ENCODE peak calls at places on chromosomes 16 and 17, in ten cellular contexts. G is lower leg skin; F is IMR-90; T is uterus; Z is glutamatergic neuron; H is endodermal cell; I is CD4-positive, alpha-beta T cell; X is HL-60; N is neural progenitor cell; W is colonic mucosa. D is an unnamed sample.

GRCh38 chr17:28041844-28042656 is 427 bp upstream of the NLK start:
- DNase-seq in N (no peak), T (no peak), X (no peak), F (peak; percentile 31), W (no peak), G (no peak), H (peak; percentile 41), I (no peak), Z (no peak), D (no peak)

GRCh38 chr17:77924757-77925336 is 33.7 kb upstream of the TNRC6C start:
- DNase-seq in N (peak; percentile 58), I (no peak), F (peak; percentile 49), W (no peak), G (no peak), Z (no peak), T (peak; percentile 67), H (peak; percentile 97), X (no peak), D (no peak)

GRCh38 chr16:3490911-3491629 is 4.2 kb downstream of the C16orf90 start:
- DNase-seq in I (no peak), H (peak; percentile 71), F (no peak), G (no peak), W (no peak), Z (peak; percentile 62), T (no peak), X (no peak), N (no peak), D (no peak)

GRCh38 chr16:1539720-1540555 is 6.5 kb downstream of the TMEM204 start:
- DNase-seq in H (no peak), W (no peak), T (no peak), X (no peak), N (no peak), I (no peak), F (no peak), G (no peak), Z (peak; percentile 49), D (no peak)

GRCh38 chr16:18969855-18970240 is 13.9 kb upstream of the TMC7 start:
- DNase-seq in Z (no peak), F (no peak), X (no peak), H (no peak), T (no peak), W (no peak), N (no peak), I (no peak), G (no peak), D (no peak)

GRCh38 chr17:181213-182163 is at the start of gene DOC2B:
- DNase-seq in Z (peak; percentile 79), F (peak; percentile 27), N (peak; percentile 83), T (no peak), I (no peak), H (peak; percentile 85), X (no peak), W (peak; percentile 38), G (no peak), D (peak; percentile 41)

GRCh38 chr16:84259691-84260090 is 19.9 kb upstream of the KCNG4 start:
- DNase-seq in G (no peak), I (no peak), W (no peak), X (no peak), N (no peak), Z (no peak), F (no peak), T (no peak), H (no peak), D (no peak)

GRCh38 chr17:65366102-65366844 is 195.2 kb downstream of the AXIN2 start:
- DNase-seq in T (no peak), W (no peak), H (peak; percentile 20), I (no peak), F (no peak), Z (no peak), G (no peak), N (no peak), X (no peak), D (no peak)

GRCh38 chr17:50100480-50100883 is 5.3 kb downstream of the PDK2 start:
- DNase-seq in Z (no peak), N (no peak), H (no peak), G (no peak), X (no peak), T (no peak), F (no peak), W (peak; percentile 70), I (no peak), D (no peak)

GRCh38 chr17:50100921-50101345 is 5.8 kb downstream of the PDK2 start:
- DNase-seq in I (no peak), T (no peak), N (no peak), Z (no peak), G (no peak), H (peak; percentile 88), X (no peak), F (peak; percentile 34), W (no peak), D (no peak)

GRCh38 chr17:50103252-50103651 is 8.1 kb downstream of the PDK2 start:
- DNase-seq in I (no peak), X (no peak), G (no peak), Z (no peak), F (no peak), W (no peak), T (no peak), N (no peak), H (no peak), D (no peak)

GRCh38 chr17:50102164-50102991 is 7.2 kb downstream of the PDK2 start:
- DNase-seq in I (no peak), H (no peak), W (peak; percentile 96), N (no peak), G (no peak), T (no peak), X (no peak), Z (no peak), F (no peak), D (no peak)

DNA sequence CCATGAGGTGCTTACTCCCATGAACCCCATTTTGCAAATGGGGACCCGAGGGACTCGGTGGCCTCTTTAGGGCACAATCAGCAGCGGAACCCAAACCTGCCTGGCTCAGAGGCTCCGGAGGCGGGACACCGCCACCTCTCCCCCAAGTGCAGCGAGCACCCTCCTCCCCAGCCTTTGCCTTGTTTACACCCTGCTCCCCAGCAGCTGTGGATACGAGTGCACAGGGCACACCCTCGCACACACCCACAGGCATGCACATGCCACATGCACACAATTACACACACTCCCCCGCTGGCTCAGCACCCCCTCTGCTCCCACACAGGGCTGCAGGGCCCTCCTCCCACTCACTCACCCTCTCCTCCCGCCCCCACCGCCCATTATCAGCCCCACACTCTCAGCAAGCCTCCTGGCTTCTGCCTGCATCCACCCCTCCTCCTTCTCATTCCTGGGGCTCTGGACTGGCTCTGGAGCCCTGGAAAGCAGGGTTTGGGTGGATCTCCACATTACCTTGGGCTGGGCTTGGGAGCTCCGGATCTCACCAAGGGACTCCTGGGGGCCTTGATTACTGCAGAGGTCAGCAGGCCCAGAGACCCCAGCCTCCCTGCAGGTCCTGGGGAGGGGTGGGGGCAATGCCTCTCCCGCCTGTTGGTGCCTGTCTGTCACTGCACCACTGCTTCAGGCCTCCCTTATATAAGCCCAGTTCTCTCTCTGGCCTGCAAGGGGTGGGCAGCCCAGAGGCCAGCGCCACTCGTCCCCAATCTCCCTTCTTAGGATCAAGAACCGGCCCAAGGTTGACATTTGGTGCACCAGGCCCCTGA is 6.4 kb downstream of the PDK2 start:
- DNase-seq in T (peak; percentile 69), N (peak; percentile 40), X (no peak), I (no peak), G (no peak), W (peak; percentile 89), Z (no peak), F (peak; percentile 26), H (peak; percentile 90), D (no peak)
- TF ChIP-seq CTCF in T (no peak), N (peak; percentile 11), X (no peak), I (no peak), G (no peak), W (no peak), Z (no peak), F (no peak), H (peak; percentile 59), D (no peak)

DNA sequence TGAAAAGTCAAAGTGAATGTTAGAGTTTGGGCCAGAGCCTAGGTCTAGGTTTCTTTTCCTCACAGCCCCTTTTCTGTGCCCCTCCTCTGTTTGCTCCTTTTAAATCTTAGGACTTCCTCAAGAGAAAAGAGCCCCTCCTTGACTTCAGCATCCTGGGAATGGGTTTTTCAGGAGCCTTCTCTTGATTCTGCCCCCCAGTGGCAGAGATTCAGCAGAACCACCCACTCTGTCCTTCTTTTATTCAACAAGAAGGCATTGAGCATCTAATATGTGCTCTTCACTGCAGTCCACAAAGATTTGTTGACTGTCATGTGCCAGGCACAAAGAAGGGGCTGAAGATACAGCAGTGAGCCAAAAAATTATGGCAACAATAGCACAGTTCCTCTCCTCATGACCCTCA is 270.8 kb upstream of the CDH5 start:
- DNase-seq in Z (no peak), I (no peak), H (no peak), W (no peak), F (no peak), G (no peak), X (no peak), T (no peak), N (no peak), D (no peak)
- TF ChIP-seq CTCF in Z (no peak), I (no peak), H (peak; percentile 60), W (no peak), F (peak; percentile 7), G (no peak), X (no peak), T (no peak), N (peak; percentile 22), D (no peak)

DNA sequence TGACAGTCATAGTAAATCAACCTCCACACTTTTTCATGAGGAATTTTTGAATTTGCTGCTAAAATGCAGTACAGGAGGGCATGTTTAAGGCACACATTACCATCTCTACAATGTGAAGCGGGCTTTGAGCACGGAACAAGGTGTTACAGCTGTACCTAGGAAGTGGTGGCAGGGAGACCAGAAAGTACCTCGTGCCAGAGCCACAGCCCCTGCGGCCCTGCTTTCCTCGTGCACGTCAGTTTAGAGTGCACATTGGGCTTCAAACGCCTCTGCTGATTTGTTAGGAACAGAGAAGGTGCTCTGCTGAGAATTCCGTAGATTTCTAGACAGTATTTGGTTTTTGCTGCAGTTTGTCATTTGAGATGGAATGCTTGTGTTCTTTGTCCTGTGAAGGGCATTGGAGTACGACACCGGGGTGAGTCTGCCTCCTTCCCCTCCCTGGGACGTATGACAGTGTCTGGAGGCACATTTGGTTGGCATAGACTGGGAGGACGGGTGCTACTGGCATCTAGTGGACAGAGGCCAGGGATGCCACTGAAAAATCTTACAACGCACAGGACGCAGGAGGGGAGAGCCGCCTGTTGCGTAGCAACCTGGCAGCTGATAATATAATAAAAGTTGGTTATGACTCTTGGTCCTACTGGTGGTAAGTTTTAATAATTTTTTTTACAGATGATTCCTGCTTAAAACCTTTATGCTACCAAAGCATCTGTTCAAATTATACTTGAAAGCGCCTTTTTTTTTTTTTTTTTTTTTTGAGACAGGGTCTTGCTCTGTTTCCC is 9.1 kb downstream of the FOXK2 start:
- DNase-seq in I (no peak), H (peak; percentile 56), X (no peak), T (peak; percentile 46), Z (no peak), F (peak; percentile 24), W (peak; percentile 58), G (peak; percentile 67), N (peak; percentile 52), D (no peak)
- TF ChIP-seq CTCF in I (no peak), H (peak; percentile 32), X (peak; percentile 3), T (peak; percentile 39), Z (no peak), F (peak; percentile 28), W (peak; percentile 33), G (no peak), N (peak; percentile 27), D (no peak)

DNA sequence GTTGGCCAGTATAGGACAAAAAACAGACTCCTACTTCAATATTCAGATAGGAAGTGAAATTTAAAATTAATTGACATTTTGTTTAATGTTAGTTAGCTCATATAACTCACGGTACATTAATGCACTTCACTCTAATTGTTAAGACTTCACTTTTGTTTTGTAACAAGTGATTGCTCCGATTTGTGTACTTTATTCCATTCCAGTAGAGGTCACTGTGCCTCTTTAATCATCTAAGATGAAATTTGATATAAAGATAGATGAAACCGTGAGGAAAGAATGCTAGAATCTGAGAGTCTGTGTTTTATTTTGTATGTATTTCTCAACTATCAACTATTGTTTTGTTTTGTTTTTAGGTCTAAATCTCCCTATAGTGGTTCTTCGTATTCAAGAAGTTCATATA is 29.0 kb downstream of the RBBP6 start:
- DNase-seq in Z (no peak), G (no peak), N (no peak), F (peak; percentile 43), H (no peak), W (no peak), T (no peak), I (no peak), X (no peak), D (no peak)
- TF ChIP-seq CTCF in Z (no peak), G (no peak), N (peak; percentile 19), F (peak; percentile 42), H (peak; percentile 42), W (no peak), T (no peak), I (no peak), X (no peak), D (peak; percentile 15)